ENCODE peak calls at places on chromosomes 3 and 15, in nine cellular contexts. One of them, this sample, is unnamed.
A peak's percentile ranks its signal among the peaks of the same experiment; 100 is the strongest.

GRCh38 chr3:51514210-51514609 is 14.4 kb upstream of the DCAF1 start:
- DNase-seq in activated T-helper 1 cell treated with Interleukin-2 at 50 U/mL for 16 hours: no peak
- DNase-seq in mucosa of gallbladder: no peak
- DNase-seq in skeletal muscle cell: no peak
- DNase-seq in GM04504: no peak
- DNase-seq in neural crest cell: no peak
- DNase-seq in foreskin melanocyte: peak; percentile 66
- DNase-seq in T-helper 1 cell: no peak
- DNase-seq in stimulated activated CD8-positive, alpha-beta memory T cell treated with anti-CD3 and anti-CD28 coated beads, Interleukin-7, amount 100 ng/mL, for 1 hour: no peak
- DNase-seq in this sample: no peak

GRCh38 chr3:31724681-31725080 is 192.0 kb downstream of the STT3B start:
- DNase-seq in activated T-helper 1 cell treated with Interleukin-2 at 50 U/mL for 16 hours: no peak
- DNase-seq in skeletal muscle cell: no peak
- DNase-seq in mucosa of gallbladder: no peak
- DNase-seq in foreskin melanocyte: peak; percentile 7
- DNase-seq in GM04504: no peak
- DNase-seq in T-helper 1 cell: peak; percentile 55
- DNase-seq in neural crest cell: no peak
- DNase-seq in stimulated activated CD8-positive, alpha-beta memory T cell treated with anti-CD3 and anti-CD28 coated beads, Interleukin-7, amount 100 ng/mL, for 1 hour: no peak
- DNase-seq in this sample: no peak

GRCh38 chr15:89664441-89664840 is 9.2 kb upstream of the KIF7 start:
- DNase-seq in foreskin melanocyte: no peak
- DNase-seq in mucosa of gallbladder: no peak
- DNase-seq in T-helper 1 cell: no peak
- DNase-seq in skeletal muscle cell: no peak
- DNase-seq in stimulated activated CD8-positive, alpha-beta memory T cell treated with anti-CD3 and anti-CD28 coated beads, Interleukin-7, amount 100 ng/mL, for 1 hour: no peak
- DNase-seq in activated T-helper 1 cell treated with Interleukin-2 at 50 U/mL for 16 hours: no peak
- DNase-seq in GM04504: no peak
- DNase-seq in neural crest cell: no peak
- DNase-seq in this sample: no peak

GRCh38 chr3:119579366-119580147 is at the start of gene ADPRH:
- DNase-seq in T-helper 1 cell: peak; percentile 56
- DNase-seq in GM04504: peak; percentile 35
- DNase-seq in foreskin melanocyte: peak; percentile 65
- DNase-seq in neural crest cell: peak; percentile 59
- DNase-seq in mucosa of gallbladder: peak; percentile 72
- DNase-seq in skeletal muscle cell: no peak
- DNase-seq in activated T-helper 1 cell treated with Interleukin-2 at 50 U/mL for 16 hours: peak; percentile 17
- DNase-seq in stimulated activated CD8-positive, alpha-beta memory T cell treated with anti-CD3 and anti-CD28 coated beads, Interleukin-7, amount 100 ng/mL, for 1 hour: no peak
- DNase-seq in this sample: no peak

GRCh38 chr3:123054422-123054821 is 12.4 kb upstream of the PDIA5 start:
- DNase-seq in stimulated activated CD8-positive, alpha-beta memory T cell treated with anti-CD3 and anti-CD28 coated beads, Interleukin-7, amount 100 ng/mL, for 1 hour: no peak
- DNase-seq in activated T-helper 1 cell treated with Interleukin-2 at 50 U/mL for 16 hours: no peak
- DNase-seq in skeletal muscle cell: no peak
- DNase-seq in mucosa of gallbladder: no peak
- DNase-seq in T-helper 1 cell: no peak
- DNase-seq in foreskin melanocyte: no peak
- DNase-seq in GM04504: no peak
- DNase-seq in neural crest cell: no peak
- DNase-seq in this sample: no peak

GRCh38 chr3:192802957-192803899 is 75.9 kb upstream of the FGF12 start:
- DNase-seq in stimulated activated CD8-positive, alpha-beta memory T cell treated with anti-CD3 and anti-CD28 coated beads, Interleukin-7, amount 100 ng/mL, for 1 hour: no peak
- DNase-seq in skeletal muscle cell: no peak
- DNase-seq in mucosa of gallbladder: no peak
- DNase-seq in foreskin melanocyte: no peak
- DNase-seq in activated T-helper 1 cell treated with Interleukin-2 at 50 U/mL for 16 hours: no peak
- DNase-seq in T-helper 1 cell: peak; percentile 19
- DNase-seq in GM04504: no peak
- DNase-seq in neural crest cell: no peak
- DNase-seq in this sample: no peak

GRCh38 chr15:100592898-100593297 is 9.1 kb downstream of the LINS1 start:
- DNase-seq in skeletal muscle cell: peak; percentile 34
- DNase-seq in neural crest cell: no peak
- DNase-seq in T-helper 1 cell: peak; percentile 37
- DNase-seq in GM04504: no peak
- DNase-seq in mucosa of gallbladder: no peak
- DNase-seq in foreskin melanocyte: peak; percentile 72
- DNase-seq in activated T-helper 1 cell treated with Interleukin-2 at 50 U/mL for 16 hours: no peak
- DNase-seq in stimulated activated CD8-positive, alpha-beta memory T cell treated with anti-CD3 and anti-CD28 coated beads, Interleukin-7, amount 100 ng/mL, for 1 hour: no peak
- DNase-seq in this sample: no peak

GRCh38 chr15:99618941-99619411 is 53.2 kb downstream of the MEF2A start:
- DNase-seq in stimulated activated CD8-positive, alpha-beta memory T cell treated with anti-CD3 and anti-CD28 coated beads, Interleukin-7, amount 100 ng/mL, for 1 hour: no peak
- DNase-seq in mucosa of gallbladder: no peak
- DNase-seq in GM04504: no peak
- DNase-seq in neural crest cell: no peak
- DNase-seq in foreskin melanocyte: no peak
- DNase-seq in skeletal muscle cell: no peak
- DNase-seq in T-helper 1 cell: no peak
- DNase-seq in activated T-helper 1 cell treated with Interleukin-2 at 50 U/mL for 16 hours: no peak
- DNase-seq in this sample: no peak

GRCh38 chr15:82159922-82160321 is 102.6 kb downstream of the EFL1 start:
- DNase-seq in activated T-helper 1 cell treated with Interleukin-2 at 50 U/mL for 16 hours: no peak
- DNase-seq in skeletal muscle cell: peak; percentile 100
- DNase-seq in T-helper 1 cell: no peak
- DNase-seq in stimulated activated CD8-positive, alpha-beta memory T cell treated with anti-CD3 and anti-CD28 coated beads, Interleukin-7, amount 100 ng/mL, for 1 hour: no peak
- DNase-seq in neural crest cell: no peak
- DNase-seq in GM04504: peak; percentile 98
- DNase-seq in mucosa of gallbladder: no peak
- DNase-seq in foreskin melanocyte: peak; percentile 92
- DNase-seq in this sample: no peak

GRCh38 chr15:67805008-67805681 is 20.2 kb upstream of the SKOR1 start:
- DNase-seq in skeletal muscle cell: no peak
- DNase-seq in activated T-helper 1 cell treated with Interleukin-2 at 50 U/mL for 16 hours: no peak
- DNase-seq in stimulated activated CD8-positive, alpha-beta memory T cell treated with anti-CD3 and anti-CD28 coated beads, Interleukin-7, amount 100 ng/mL, for 1 hour: no peak
- DNase-seq in foreskin melanocyte: no peak
- DNase-seq in GM04504: no peak
- DNase-seq in neural crest cell: no peak
- DNase-seq in mucosa of gallbladder: no peak
- DNase-seq in T-helper 1 cell: no peak
- DNase-seq in this sample: no peak

GRCh38 chr3:9957214-9957613 is 5.0 kb upstream of the PRRT3 start:
- DNase-seq in mucosa of gallbladder: no peak
- DNase-seq in GM04504: no peak
- DNase-seq in T-helper 1 cell: no peak
- DNase-seq in activated T-helper 1 cell treated with Interleukin-2 at 50 U/mL for 16 hours: no peak
- DNase-seq in foreskin melanocyte: no peak
- DNase-seq in skeletal muscle cell: no peak
- DNase-seq in stimulated activated CD8-positive, alpha-beta memory T cell treated with anti-CD3 and anti-CD28 coated beads, Interleukin-7, amount 100 ng/mL, for 1 hour: no peak
- DNase-seq in neural crest cell: no peak
- DNase-seq in this sample: no peak

GRCh38 chr3:116386168-116386567 is 59.1 kb downstream of the LSAMP start:
- DNase-seq in foreskin melanocyte: no peak
- DNase-seq in skeletal muscle cell: no peak
- DNase-seq in T-helper 1 cell: no peak
- DNase-seq in mucosa of gallbladder: no peak
- DNase-seq in neural crest cell: no peak
- DNase-seq in stimulated activated CD8-positive, alpha-beta memory T cell treated with anti-CD3 and anti-CD28 coated beads, Interleukin-7, amount 100 ng/mL, for 1 hour: no peak
- DNase-seq in GM04504: no peak
- DNase-seq in activated T-helper 1 cell treated with Interleukin-2 at 50 U/mL for 16 hours: no peak
- DNase-seq in this sample: no peak

GRCh38 chr3:45026957-45027356 is 854 bp downstream of the CLEC3B start:
- DNase-seq in GM04504: peak; percentile 74
- DNase-seq in mucosa of gallbladder: no peak
- DNase-seq in activated T-helper 1 cell treated with Interleukin-2 at 50 U/mL for 16 hours: no peak
- DNase-seq in skeletal muscle cell: no peak
- DNase-seq in stimulated activated CD8-positive, alpha-beta memory T cell treated with anti-CD3 and anti-CD28 coated beads, Interleukin-7, amount 100 ng/mL, for 1 hour: no peak
- DNase-seq in neural crest cell: no peak
- DNase-seq in foreskin melanocyte: no peak
- DNase-seq in T-helper 1 cell: no peak
- DNase-seq in this sample: no peak

GRCh38 chr15:100861511-100861991 is 18.1 kb upstream of the ALDH1A3 start:
- DNase-seq in neural crest cell: no peak
- DNase-seq in skeletal muscle cell: no peak
- DNase-seq in stimulated activated CD8-positive, alpha-beta memory T cell treated with anti-CD3 and anti-CD28 coated beads, Interleukin-7, amount 100 ng/mL, for 1 hour: no peak
- DNase-seq in T-helper 1 cell: no peak
- DNase-seq in GM04504: no peak
- DNase-seq in foreskin melanocyte: peak; percentile 95
- DNase-seq in mucosa of gallbladder: no peak
- DNase-seq in activated T-helper 1 cell treated with Interleukin-2 at 50 U/mL for 16 hours: no peak
- DNase-seq in this sample: no peak

GRCh38 chr15:45454825-45455224 is 67.7 kb downstream of the SLC30A4 start:
- DNase-seq in mucosa of gallbladder: peak; percentile 68
- DNase-seq in T-helper 1 cell: peak; percentile 85
- DNase-seq in GM04504: peak; percentile 90
- DNase-seq in foreskin melanocyte: no peak
- DNase-seq in neural crest cell: no peak
- DNase-seq in stimulated activated CD8-positive, alpha-beta memory T cell treated with anti-CD3 and anti-CD28 coated beads, Interleukin-7, amount 100 ng/mL, for 1 hour: peak; percentile 37
- DNase-seq in activated T-helper 1 cell treated with Interleukin-2 at 50 U/mL for 16 hours: peak; percentile 43
- DNase-seq in skeletal muscle cell: peak; percentile 90
- DNase-seq in this sample: peak; percentile 21

GRCh38 chr3:112685435-112685834 is 44.5 kb upstream of the CCDC80 start:
- DNase-seq in foreskin melanocyte: no peak
- DNase-seq in activated T-helper 1 cell treated with Interleukin-2 at 50 U/mL for 16 hours: no peak
- DNase-seq in GM04504: peak; percentile 81
- DNase-seq in neural crest cell: no peak
- DNase-seq in stimulated activated CD8-positive, alpha-beta memory T cell treated with anti-CD3 and anti-CD28 coated beads, Interleukin-7, amount 100 ng/mL, for 1 hour: no peak
- DNase-seq in mucosa of gallbladder: no peak
- DNase-seq in skeletal muscle cell: peak; percentile 84
- DNase-seq in T-helper 1 cell: no peak
- DNase-seq in this sample: no peak

GRCh38 chr3:52532517-52532837 is 1.2 kb downstream of the NT5DC2 start:
- DNase-seq in foreskin melanocyte: no peak
- DNase-seq in stimulated activated CD8-positive, alpha-beta memory T cell treated with anti-CD3 and anti-CD28 coated beads, Interleukin-7, amount 100 ng/mL, for 1 hour: no peak
- DNase-seq in T-helper 1 cell: no peak
- DNase-seq in skeletal muscle cell: peak; percentile 9
- DNase-seq in mucosa of gallbladder: no peak
- DNase-seq in GM04504: no peak
- DNase-seq in neural crest cell: peak; percentile 13
- DNase-seq in activated T-helper 1 cell treated with Interleukin-2 at 50 U/mL for 16 hours: no peak
- DNase-seq in this sample: peak; percentile 20

GRCh38 chr3:11246663-11246970 is 25.6 kb upstream of the ATG7 start:
- DNase-seq in T-helper 1 cell: no peak
- DNase-seq in foreskin melanocyte: no peak
- DNase-seq in neural crest cell: no peak
- DNase-seq in GM04504: no peak
- DNase-seq in skeletal muscle cell: no peak
- DNase-seq in stimulated activated CD8-positive, alpha-beta memory T cell treated with anti-CD3 and anti-CD28 coated beads, Interleukin-7, amount 100 ng/mL, for 1 hour: no peak
- DNase-seq in activated T-helper 1 cell treated with Interleukin-2 at 50 U/mL for 16 hours: no peak
- DNase-seq in mucosa of gallbladder: no peak
- DNase-seq in this sample: no peak

GRCh38 chr3:34363871-34364270 is 565.4 kb downstream of the PDCD6IP start:
- DNase-seq in foreskin melanocyte: no peak
- DNase-seq in activated T-helper 1 cell treated with Interleukin-2 at 50 U/mL for 16 hours: no peak
- DNase-seq in T-helper 1 cell: no peak
- DNase-seq in neural crest cell: no peak
- DNase-seq in mucosa of gallbladder: no peak
- DNase-seq in skeletal muscle cell: no peak
- DNase-seq in stimulated activated CD8-positive, alpha-beta memory T cell treated with anti-CD3 and anti-CD28 coated beads, Interleukin-7, amount 100 ng/mL, for 1 hour: no peak
- DNase-seq in GM04504: no peak
- DNase-seq in this sample: no peak

GRCh38 chr3:171505822-171506333 is 45.7 kb upstream of the TNIK start:
- DNase-seq in stimulated activated CD8-positive, alpha-beta memory T cell treated with anti-CD3 and anti-CD28 coated beads, Interleukin-7, amount 100 ng/mL, for 1 hour: no peak
- DNase-seq in skeletal muscle cell: no peak
- DNase-seq in T-helper 1 cell: no peak
- DNase-seq in activated T-helper 1 cell treated with Interleukin-2 at 50 U/mL for 16 hours: no peak
- DNase-seq in mucosa of gallbladder: no peak
- DNase-seq in neural crest cell: no peak
- DNase-seq in GM04504: no peak
- DNase-seq in foreskin melanocyte: no peak
- DNase-seq in this sample: no peak

GRCh38 chr15:64596701-64597468 is 136.5 kb downstream of the ZNF609 start:
- DNase-seq in activated T-helper 1 cell treated with Interleukin-2 at 50 U/mL for 16 hours: no peak
- DNase-seq in stimulated activated CD8-positive, alpha-beta memory T cell treated with anti-CD3 and anti-CD28 coated beads, Interleukin-7, amount 100 ng/mL, for 1 hour: no peak
- DNase-seq in neural crest cell: peak; percentile 4
- DNase-seq in mucosa of gallbladder: no peak
- DNase-seq in GM04504: no peak
- DNase-seq in skeletal muscle cell: peak; percentile 36
- DNase-seq in foreskin melanocyte: no peak
- DNase-seq in T-helper 1 cell: peak; percentile 56
- DNase-seq in this sample: peak; percentile 7

This sample was measured in naive thymus-derived CD8-positive, alpha-beta T cell.